ENCODE peak calls at places on chromosomes 3 and 15, in seven cellular contexts. P is astrocyte of the spinal cord, M is GM13976, B is neural crest cell, U is heart left ventricle, S is tibial artery, J is pancreas. T is an unnamed sample.

GRCh38 chr3:51568978-51569377 is 30.5 kb downstream of the RAD54L2 start:
- DNase-seq in J (no peak), M (no peak), P (no peak), S (no peak), U (no peak), B (no peak), T (no peak)

GRCh38 chr3:123303976-123304560 is 102.3 kb downstream of the SEC22A start:
- DNase-seq in U (peak; percentile 5), J (peak; percentile 36), M (no peak), P (no peak), B (no peak), S (no peak), T (no peak)

GRCh38 chr3:9498781-9499180 is 54.8 kb downstream of the LHFPL4 start:
- DNase-seq in S (no peak), J (no peak), U (no peak), P (no peak), M (no peak), B (no peak), T (no peak)

GRCh38 chr3:153373571-153373970 is 211.5 kb downstream of the RAP2B start:
- DNase-seq in U (no peak), M (no peak), B (no peak), J (no peak), P (no peak), S (no peak), T (no peak)

GRCh38 chr3:127349501-127350171 is 61.8 kb upstream of the PRR20G start:
- DNase-seq in B (no peak), U (no peak), P (no peak), S (no peak), J (no peak), M (no peak), T (no peak)

GRCh38 chr3:100335137-100335833 is 728 bp downstream of the NIT2 start:
- DNase-seq in U (peak; percentile 30), S (no peak), M (peak; percentile 70), P (peak; percentile 19), B (no peak), J (no peak), T (peak; percentile 10)

GRCh38 chr3:132536442-132537153 is 60.5 kb upstream of the ACKR4 start:
- DNase-seq in B (no peak), S (no peak), M (no peak), J (no peak), P (no peak), U (no peak), T (no peak)

GRCh38 chr3:24485511-24485910 is 9.1 kb downstream of the THRB start:
- DNase-seq in B (no peak), U (no peak), J (no peak), S (no peak), P (no peak), M (no peak), T (no peak)

GRCh38 chr15:99504071-99504822 is 61.5 kb upstream of the MEF2A start:
- DNase-seq in J (no peak), U (no peak), S (no peak), B (no peak), M (no peak), P (no peak), T (no peak)

GRCh38 chr3:48428863-48429415 is 947 bp downstream of the PLXNB1 start:
- DNase-seq in J (peak; percentile 88), S (peak; percentile 71), P (no peak), M (no peak), B (peak; percentile 53), U (peak; percentile 45), T (peak; percentile 56)

GRCh38 chr3:111712294-111713180 is 117.4 kb upstream of the ZBED2 start:
- DNase-seq in M (no peak), S (no peak), B (no peak), U (peak; percentile 71), J (no peak), P (peak; percentile 29), T (no peak)

GRCh38 chr3:198112031-198112430 is 152.0 kb downstream of the LMLN start:
- DNase-seq in J (no peak), S (no peak), U (no peak), P (no peak), B (no peak), M (no peak), T (no peak)

GRCh38 chr15:67413770-67414429 is 107.0 kb upstream of the C15orf61 start:
- DNase-seq in B (no peak), M (no peak), S (no peak), P (peak; percentile 75), J (no peak), U (no peak), T (no peak)

GRCh38 chr3:112980080-112980479 is 5.2 kb upstream of the CD200R1 start:
- DNase-seq in B (no peak), M (no peak), S (no peak), U (no peak), J (no peak), P (no peak), T (no peak)

GRCh38 chr15:78000089-78000926 is 77.2 kb downstream of the TBC1D2B start:
- DNase-seq in J (peak; percentile 98), U (peak; percentile 76), P (peak; percentile 60), B (peak; percentile 61), M (peak; percentile 78), S (no peak), T (peak; percentile 92)

GRCh38 chr3:72152551-72153476 is 367.9 kb upstream of the PROK2 start:
- DNase-seq in J (peak; percentile 87), S (peak; percentile 84), M (no peak), P (peak; percentile 79), B (no peak), U (peak; percentile 80), T (no peak)

GRCh38 chr3:72153477-72154314 is 368.7 kb upstream of the PROK2 start:
- DNase-seq in P (no peak), S (no peak), M (no peak), U (no peak), J (no peak), B (no peak), T (no peak)

GRCh38 chr3:72151465-72152238 is 366.7 kb upstream of the PROK2 start:
- DNase-seq in J (no peak), B (no peak), P (no peak), U (no peak), S (no peak), M (no peak), T (no peak)

GRCh38 chr3:72155391-72156064 is 370.6 kb upstream of the PROK2 start:
- DNase-seq in P (peak; percentile 93), S (peak; percentile 84), J (no peak), B (no peak), M (no peak), U (peak; percentile 72), T (no peak)

GRCh38 chr3:72154391-72155300 is 369.7 kb upstream of the PROK2 start:
- DNase-seq in B (no peak), M (no peak), J (no peak), P (peak; percentile 22), S (no peak), U (no peak), T (no peak)
- TF ChIP-seq CTCF in B (no peak), M (no peak), J (no peak), P (no peak), S (no peak), U (no peak), T (no peak)

GRCh38 chr3:53130179-53131135 is at the start of gene RFT1:
- DNase-seq in P (peak; percentile 96), J (peak; percentile 99), U (peak; percentile 99), S (peak; percentile 100), M (peak; percentile 94), B (peak; percentile 95), T (peak; percentile 98)
- TF ChIP-seq CTCF in P (peak; percentile 6), J (no peak), U (peak; percentile 40), S (no peak), M (no peak), B (peak; percentile 23), T (no peak)

GRCh38 chr15:62325597-62325996 is 160.5 kb upstream of the C2CD4B start:
- DNase-seq in J (no peak), P (no peak), U (no peak), S (no peak), M (no peak), B (no peak), T (no peak)

GRCh38 chr15:62323353-62323752 is 158.3 kb upstream of the C2CD4B start:
- DNase-seq in M (no peak), U (no peak), P (no peak), J (no peak), S (no peak), B (no peak), T (no peak)

GRCh38 chr15:62324382-62324781 is 159.3 kb upstream of the C2CD4B start:
- DNase-seq in J (no peak), S (no peak), U (no peak), M (no peak), B (no peak), P (no peak), T (no peak)

GRCh38 chr15:62326460-62327011 is 161.5 kb upstream of the C2CD4B start:
- DNase-seq in J (no peak), S (no peak), M (no peak), B (no peak), P (no peak), U (no peak), T (no peak)

GRCh38 chr15:62327386-62327785 is 162.3 kb upstream of the C2CD4B start:
- DNase-seq in P (no peak), M (no peak), J (no peak), S (no peak), U (no peak), B (no peak), T (no peak)
- TF ChIP-seq CTCF in P (no peak), M (no peak), J (no peak), S (no peak), U (no peak), B (no peak), T (no peak)

GRCh38 chr3:46694520-46694919 is 1.0 kb upstream of the ALS2CL start:
- DNase-seq in M (no peak), B (no peak), P (no peak), U (no peak), J (no peak), S (no peak), T (no peak)

GRCh38 chr3:46693038-46693896 is at the start of gene ALS2CL:
- DNase-seq in M (peak; percentile 79), B (peak; percentile 31), S (peak; percentile 47), P (no peak), U (peak; percentile 72), J (peak; percentile 89), T (peak; percentile 56)

GRCh38 chr3:46693897-46694235 is 387 bp upstream of the ALS2CL start:
- DNase-seq in B (no peak), U (peak; percentile 55), P (no peak), S (peak; percentile 33), J (peak; percentile 82), M (no peak), T (no peak)

GRCh38 chr3:46695962-46696922 is 2.8 kb upstream of the ALS2CL start:
- DNase-seq in B (no peak), S (peak; percentile 57), U (peak; percentile 89), J (peak; percentile 48), M (no peak), P (no peak), T (no peak)

DNA sequence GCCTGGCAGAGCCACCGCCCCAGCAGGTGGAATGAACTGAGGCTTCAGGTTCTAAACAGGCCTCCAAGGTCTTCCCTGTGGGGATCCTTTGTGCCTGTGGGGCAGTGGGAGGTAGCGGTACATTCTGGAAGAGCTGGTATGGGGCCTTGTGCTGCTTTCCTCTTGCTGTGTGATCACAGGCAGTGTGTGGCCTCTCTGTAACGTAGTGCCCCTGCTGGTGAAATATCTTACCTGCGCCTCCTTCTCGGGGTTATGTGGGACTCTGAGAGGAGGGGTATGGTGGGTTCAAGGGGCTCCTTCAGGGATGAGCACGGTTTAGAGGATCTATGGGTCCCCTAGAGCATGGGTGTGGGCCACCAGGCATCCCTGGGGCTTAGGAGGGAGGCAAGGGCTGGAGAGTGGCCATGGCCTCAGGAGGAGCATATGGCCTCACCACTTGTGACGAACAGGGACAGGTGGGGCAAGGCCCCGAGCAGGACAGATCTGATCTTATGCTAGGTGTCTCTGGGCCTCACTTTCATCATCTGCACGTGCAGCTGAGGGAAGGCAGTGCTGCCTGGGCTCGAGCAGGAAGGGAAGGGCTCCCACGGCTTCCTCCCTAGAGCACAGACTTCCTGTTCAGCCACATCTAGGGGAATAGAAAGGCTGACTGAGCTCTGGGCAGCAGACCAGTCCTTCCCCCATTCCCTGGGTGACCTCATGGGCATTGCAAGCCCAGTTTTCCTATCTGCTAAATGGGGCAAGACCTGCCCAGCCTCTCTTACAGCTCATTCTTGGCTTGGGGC is 1.9 kb upstream of the ALS2CL start:
- DNase-seq in U (peak; percentile 82), J (no peak), P (no peak), S (peak; percentile 80), M (peak; percentile 60), B (peak; percentile 27), T (peak; percentile 42)
- TF ChIP-seq CTCF in U (no peak), J (no peak), P (peak; percentile 32), S (no peak), M (peak; percentile 19), B (peak; percentile 51), T (peak; percentile 54)